ENCODE peak calls at places on chromosome 1, in seven cellular contexts. X, T, O, W, R, J and E are unnamed samples.

GRCh38 chr1:152623203-152623844 is 421 bp upstream of the LCE3A start:
- DNase-seq in X (no peak), T (no peak), O (peak), W (peak), R (no peak), J (no peak), E (no peak)

GRCh38 chr1:173341307-173341706 is 134.2 kb upstream of the TNFSF4 start:
- DNase-seq in X (no peak), T (no peak), O (no peak), W (peak), R (no peak), J (no peak), E (peak)

GRCh38 chr1:109912873-109913272 is 2.2 kb downstream of the CSF1 start:
- DNase-seq in X (no peak), T (no peak), O (no peak), W (no peak), R (no peak), J (no peak), E (no peak)

GRCh38 chr1:21472861-21473260 is 32.9 kb downstream of the NBPF3 start:
- DNase-seq in X (no peak), T (no peak), O (no peak), W (peak), R (no peak), J (no peak), E (no peak)

GRCh38 chr1:85274969-85275453 is 1.4 kb downstream of the BCL10 start:
- DNase-seq in X (no peak), T (no peak), O (no peak), W (no peak), R (peak), J (peak), E (peak)

GRCh38 chr1:41394405-41394804 is 33.2 kb downstream of the FOXO6 start:
- DNase-seq in X (no peak), T (no peak), O (no peak), W (no peak), R (no peak), J (no peak), E (no peak)

GRCh38 chr1:59903136-59903754 is 23.3 kb downstream of the CYP2J2 start:
- DNase-seq in X (no peak), T (no peak), O (peak), W (peak), R (no peak), J (no peak), E (no peak)

GRCh38 chr1:175152006-175152652 is 40.4 kb downstream of the KIAA0040 start:
- DNase-seq in X (peak), T (peak), O (peak), W (no peak), R (no peak), J (no peak), E (no peak)

GRCh38 chr1:64933296-64934070 is 32.9 kb downstream of the JAK1 start:
- DNase-seq in X (peak), T (no peak), O (no peak), W (no peak), R (peak), J (peak), E (peak)

DNA sequence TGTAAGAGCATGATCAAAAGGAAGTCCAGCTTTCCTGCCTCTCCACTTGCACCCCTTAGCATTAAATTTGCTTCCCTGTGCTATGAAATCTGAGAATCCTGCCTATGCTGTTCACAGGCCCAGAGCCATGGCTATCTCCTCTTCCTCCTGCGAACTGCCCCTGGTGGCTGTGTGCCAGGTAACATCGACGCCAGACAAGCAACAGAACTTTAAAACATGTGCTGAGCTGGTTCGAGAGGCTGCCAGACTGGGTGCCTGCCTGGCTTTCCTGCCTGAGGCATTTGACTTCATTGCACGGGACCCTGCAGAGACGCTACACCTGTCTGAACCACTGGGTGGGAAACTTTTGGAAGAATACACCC is 1.1 kb downstream of the NIT1 start:
- DNase-seq in X (no peak), T (no peak), O (no peak), W (no peak), R (no peak), J (no peak), E (no peak)
- TF ChIP-seq CTCF in X (no peak), T (no peak), O (peak), W (no peak), R (no peak), J (no peak), E (no peak)

DNA sequence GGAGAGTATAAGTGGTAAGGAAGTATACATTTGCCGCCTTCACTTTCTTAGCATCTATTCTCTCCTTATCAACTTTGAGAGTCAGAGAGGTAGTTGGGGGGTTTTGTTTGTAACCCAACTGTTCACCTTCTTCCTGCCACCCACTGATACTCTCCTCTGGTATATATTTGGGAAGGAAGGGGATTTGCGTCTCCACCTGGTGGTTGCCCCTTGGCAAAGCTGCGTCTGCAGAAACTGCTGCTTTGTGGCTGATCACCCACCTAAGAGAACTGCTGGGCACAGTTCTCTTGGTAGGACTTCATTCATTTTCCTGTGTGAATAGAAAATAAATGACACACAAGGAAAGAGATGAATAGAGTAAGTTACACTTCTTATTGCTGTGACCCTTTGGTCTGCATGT is 87.0 kb downstream of the SYT14 start:
- DNase-seq in X (no peak), T (no peak), O (no peak), W (no peak), R (no peak), J (no peak), E (no peak)
- TF ChIP-seq CTCF in X (no peak), T (no peak), O (no peak), W (no peak), R (peak), J (peak), E (no peak)

GRCh38 chr1:17844146-17844826 is 89.2 kb downstream of the ACTL8 start:
- DNase-seq in X (no peak), T (no peak), O (no peak), W (no peak), R (no peak), J (no peak), E (no peak)
- TF ChIP-seq CTCF in X (no peak), T (no peak), O (no peak), W (no peak), R (no peak), J (no peak), E (no peak)

GRCh38 chr1:45410850-45411509 is 70.7 kb upstream of the MUTYH start:
- DNase-seq in X (no peak), T (no peak), O (no peak), W (no peak), R (no peak), J (no peak), E (no peak)

GRCh38 chr1:45407888-45408287 is 67.6 kb upstream of the MUTYH start:
- DNase-seq in X (no peak), T (no peak), O (no peak), W (no peak), R (no peak), J (no peak), E (no peak)

GRCh38 chr1:45405636-45406035 is 65.4 kb upstream of the MUTYH start:
- DNase-seq in X (no peak), T (no peak), O (no peak), W (no peak), R (no peak), J (no peak), E (no peak)

GRCh38 chr1:45411510-45411899 is 71.3 kb upstream of the MUTYH start:
- DNase-seq in X (no peak), T (no peak), O (no peak), W (no peak), R (no peak), J (no peak), E (no peak)

GRCh38 chr1:45409243-45409642 is 69.0 kb upstream of the MUTYH start:
- DNase-seq in X (no peak), T (no peak), O (no peak), W (no peak), R (no peak), J (no peak), E (no peak)
- TF ChIP-seq CTCF in X (no peak), T (no peak), O (no peak), W (no peak), R (no peak), J (no peak), E (no peak)

GRCh38 chr1:115133440-115133839 is 44.1 kb upstream of the TSPAN2 start:
- DNase-seq in X (no peak), T (no peak), O (no peak), W (no peak), R (no peak), J (no peak), E (no peak)
- TF ChIP-seq CTCF in X (no peak), T (no peak), O (no peak), W (no peak), R (no peak), J (no peak), E (no peak)

DNA sequence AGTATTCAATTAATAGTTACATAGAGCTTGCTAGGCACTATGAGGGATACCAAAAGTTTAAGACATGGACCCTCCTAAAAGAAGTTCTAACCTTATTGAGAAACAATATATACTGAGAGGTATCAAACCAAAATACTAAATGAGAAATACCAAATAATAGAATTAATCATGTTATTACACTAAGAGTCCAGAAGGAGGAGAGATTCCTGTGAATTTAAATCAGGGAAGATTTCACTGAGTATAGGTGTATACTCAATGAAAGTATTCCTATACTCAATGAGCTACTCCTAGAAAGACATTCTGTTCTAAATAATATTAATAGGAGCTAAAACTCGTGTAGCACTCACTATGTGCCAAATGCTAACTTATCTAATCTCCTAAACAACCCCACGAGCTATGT is 9.4 kb downstream of the CR1L start:
- DNase-seq in X (no peak), T (no peak), O (no peak), W (no peak), R (no peak), J (no peak), E (no peak)
- TF ChIP-seq CTCF in X (no peak), T (no peak), O (peak), W (no peak), R (peak), J (no peak), E (peak)

GRCh38 chr1:224850446-224850845 is 79.0 kb upstream of the DNAH14 start:
- DNase-seq in X (no peak), T (no peak), O (no peak), W (no peak), R (no peak), J (no peak), E (no peak)

GRCh38 chr1:224852901-224853568 is 76.4 kb upstream of the DNAH14 start:
- DNase-seq in X (no peak), T (no peak), O (peak), W (no peak), R (peak), J (no peak), E (no peak)

GRCh38 chr1:224851210-224851849 is 78.1 kb upstream of the DNAH14 start:
- DNase-seq in X (no peak), T (peak), O (peak), W (no peak), R (peak), J (peak), E (no peak)

GRCh38 chr1:224856973-224857372 is 72.5 kb upstream of the DNAH14 start:
- DNase-seq in X (no peak), T (no peak), O (no peak), W (no peak), R (no peak), J (no peak), E (no peak)

DNA sequence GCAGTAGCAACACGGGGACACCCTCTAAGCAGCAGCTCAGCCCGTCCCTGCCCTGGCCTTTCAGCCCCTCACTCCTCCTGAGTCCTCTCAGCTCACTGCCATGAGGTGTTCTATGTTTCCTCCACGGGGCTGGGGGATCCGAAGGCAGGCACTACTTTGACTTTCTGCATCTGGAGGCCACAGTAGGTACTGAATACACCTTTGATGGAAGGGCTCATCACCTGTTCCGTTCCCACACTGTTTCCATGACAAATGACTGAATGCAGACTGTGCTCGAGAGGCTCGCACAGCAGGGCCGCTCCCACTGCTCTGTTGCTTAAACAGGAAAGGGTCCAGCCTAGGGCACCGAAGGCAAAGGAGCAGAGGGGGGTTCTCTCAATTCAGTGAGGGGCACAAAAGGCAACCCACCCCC is 77.6 kb upstream of the DNAH14 start:
- DNase-seq in X (no peak), T (no peak), O (no peak), W (no peak), R (no peak), J (no peak), E (no peak)
- TF ChIP-seq CTCF in X (no peak), T (no peak), O (no peak), W (no peak), R (no peak), J (no peak), E (no peak)

DNA sequence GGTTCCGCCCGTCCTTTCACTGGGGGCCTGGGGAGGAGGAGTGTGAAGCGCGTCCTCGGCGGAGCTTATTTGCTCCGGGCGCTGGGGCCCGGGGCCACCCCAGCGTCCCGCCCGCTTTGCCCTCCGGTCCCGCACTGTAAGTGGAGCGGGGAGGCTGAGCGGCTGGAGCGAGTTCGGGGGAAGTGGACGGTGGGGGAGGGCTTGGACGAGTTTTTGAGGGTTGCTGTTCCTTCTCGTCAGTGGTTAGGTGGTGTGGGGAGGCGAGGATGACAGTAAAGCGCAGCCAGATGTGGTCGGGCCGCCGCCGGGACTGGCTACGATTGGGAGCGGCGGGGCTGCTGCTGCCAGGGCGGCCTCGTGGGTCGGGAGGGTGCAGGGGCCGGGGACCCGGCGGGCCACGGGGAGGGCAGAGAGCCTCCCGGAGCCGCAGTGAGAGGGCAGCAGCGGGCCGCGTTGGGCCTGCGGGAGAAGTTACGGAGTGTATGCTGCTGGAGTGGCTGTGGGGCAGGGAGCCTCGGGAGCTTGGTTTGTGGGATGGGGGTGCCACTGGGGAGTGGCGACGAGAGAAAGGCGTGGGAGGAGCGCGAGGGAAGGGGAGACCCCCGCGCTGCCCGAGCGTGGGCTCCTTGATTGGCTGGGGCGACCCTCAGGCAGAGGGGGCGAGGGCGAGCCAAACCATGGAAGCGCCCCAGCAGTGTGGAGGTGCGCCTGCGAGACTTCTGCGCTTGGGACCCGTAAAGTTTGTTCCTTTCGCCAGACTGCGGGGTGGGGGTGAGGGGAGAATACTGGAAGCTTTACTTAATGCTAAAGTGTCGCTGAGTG is 2.1 kb downstream of the ADGRL2 start:
- DNase-seq in X (peak), T (peak), O (peak), W (no peak), R (no peak), J (no peak), E (no peak)
- TF ChIP-seq CTCF in X (peak), T (peak), O (peak), W (peak), R (peak), J (peak), E (peak)

GRCh38 chr1:103948526-103948925 is 198.8 kb downstream of the AMY1C start:
- DNase-seq in X (no peak), T (no peak), O (no peak), W (no peak), R (no peak), J (no peak), E (no peak)
- TF ChIP-seq CTCF in X (no peak), T (no peak), O (peak), W (no peak), R (no peak), J (no peak), E (no peak)

DNA sequence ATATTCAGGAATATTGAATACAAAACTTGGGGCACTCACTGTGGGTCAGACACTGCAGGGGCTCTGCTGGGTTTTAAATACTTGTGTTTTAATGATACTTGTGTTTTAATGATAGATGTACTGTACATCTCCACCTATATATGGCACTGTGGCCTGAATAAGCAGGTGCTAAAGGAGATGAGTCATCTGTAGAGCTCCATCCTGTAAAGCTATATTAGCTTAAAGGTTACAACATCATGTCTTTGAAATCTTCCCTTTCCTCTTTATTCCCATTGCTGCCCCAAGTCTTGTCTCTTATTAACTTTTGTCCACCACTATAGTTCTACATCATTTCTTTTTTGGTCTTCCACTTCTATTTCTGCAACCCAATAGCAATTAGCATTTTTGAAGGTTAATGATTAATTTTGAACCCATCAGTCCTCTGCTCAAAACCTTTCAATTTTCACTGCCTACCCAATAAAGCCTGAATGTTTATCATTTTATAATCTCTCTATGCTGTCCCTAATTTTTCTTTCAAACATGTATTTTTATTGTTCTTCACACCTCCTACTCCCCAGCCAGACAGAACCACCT is 113.3 kb upstream of the PTGFR start:
- DNase-seq in X (no peak), T (no peak), O (no peak), W (no peak), R (no peak), J (no peak), E (no peak)
- TF ChIP-seq CTCF in X (no peak), T (no peak), O (no peak), W (no peak), R (no peak), J (no peak), E (no peak)